ENCODE peak calls at places on chromosomes 16 and 17, in ten cellular contexts. N is heart right ventricle; F is mucosa of descending colon; T is effector memory CD4-positive, alpha-beta T cell; V is cardiac muscle cell; B is HCT116; H is tibial artery; I is right atrium auricular region; M is fibroblast of lung; E is esophagus muscularis mucosa. Q is an unnamed sample. For H3K4me1, the result is how much of the 10 kb centered on the place peaks cover.

GRCh38 chr16:56288019-56288418 is 96.7 kb downstream of the GNAO1 start:
- DNase-seq in N (no peak), F (no peak), T (no peak), V (no peak), B (no peak), H (no peak), I (no peak), M (no peak), E (no peak), Q (no peak)

GRCh38 chr17:19554393-19554792 is 20.7 kb downstream of the SLC47A1 start:
- DNase-seq in N (no peak), F (no peak), T (no peak), V (peak), B (no peak), H (no peak), I (peak), M (no peak), E (no peak), Q (no peak)

GRCh38 chr16:49158029-49158642 is 123.5 kb downstream of the CBLN1 start:
- DNase-seq in N (no peak), F (no peak), T (no peak), V (peak), B (peak), H (no peak), I (no peak), M (peak), E (no peak), Q (peak)

GRCh38 chr16:35011-35775 is 18.2 kb downstream of the POLR3K start:
- DNase-seq in N (no peak), F (no peak), T (no peak), V (no peak), B (no peak), H (no peak), I (no peak), M (no peak), E (no peak), Q (peak)

GRCh38 chr16:69799601-69800000 is 37.5 kb downstream of the WWP2 start:
- DNase-seq in N (no peak), F (no peak), T (no peak), V (no peak), B (no peak), H (no peak), I (no peak), M (peak), E (no peak), Q (no peak)

GRCh38 chr17:12927541-12928425 is 90.0 kb downstream of the ELAC2 start:
- DNase-seq in N (peak), F (no peak), T (no peak), V (no peak), B (no peak), H (no peak), I (no peak), M (no peak), E (peak), Q (peak)

GRCh38 chr16:397736-398332 is 835 bp downstream of the NME4 start:
- DNase-seq in N (peak), F (peak), T (no peak), V (peak), B (peak), H (peak), I (peak), M (peak), E (no peak), Q (peak)

GRCh38 chr16:59886021-59886420 is 1151.9 kb upstream of the GOT2 start:
- DNase-seq in N (no peak), F (no peak), T (no peak), V (no peak), B (no peak), H (no peak), I (peak), M (peak), E (no peak), Q (no peak)

GRCh38 chr17:1629647-1630310 is 1.1 kb upstream of the SLC43A2 start:
- DNase-seq in N (peak), F (peak), T (peak), V (peak), B (peak), H (peak), I (peak), M (no peak), E (no peak), Q (peak)

GRCh38 chr16:77564791-77565390 is 130.1 kb upstream of the ADAMTS18 start:
- DNase-seq in N (no peak), F (no peak), T (no peak), V (no peak), B (no peak), H (no peak), I (no peak), M (peak), E (no peak), Q (no peak)

GRCh38 chr17:38448208-38448776 is 20.0 kb downstream of the ARHGAP23 start:
- DNase-seq in N (no peak), F (no peak), T (no peak), V (no peak), B (no peak), H (no peak), I (no peak), M (peak), E (no peak), Q (no peak)
- H3K4me1 ChIP-seq in N (half or more), F (under half), T (under half), V (under half), B (half or more), H (half or more), I (half or more), M (under half), E (half or more), Q (under half)

GRCh38 chr17:47299239-47299910 is 24.4 kb upstream of the EFCAB13 start:
- DNase-seq in N (no peak), F (no peak), T (no peak), V (no peak), B (no peak), H (no peak), I (no peak), M (no peak), E (no peak), Q (no peak)

GRCh38 chr17:47301831-47302230 is 21.9 kb upstream of the EFCAB13 start:
- DNase-seq in N (no peak), F (no peak), T (no peak), V (no peak), B (no peak), H (no peak), I (no peak), M (no peak), E (no peak), Q (no peak)

GRCh38 chr17:47300718-47301117 is 23.0 kb upstream of the EFCAB13 start:
- DNase-seq in N (no peak), F (no peak), T (no peak), V (no peak), B (no peak), H (no peak), I (no peak), M (no peak), E (no peak), Q (no peak)

GRCh38 chr17:47298712-47299111 is 25.0 kb upstream of the EFCAB13 start:
- DNase-seq in N (no peak), F (no peak), T (no peak), V (no peak), B (no peak), H (no peak), I (no peak), M (no peak), E (no peak), Q (no peak)

DNA sequence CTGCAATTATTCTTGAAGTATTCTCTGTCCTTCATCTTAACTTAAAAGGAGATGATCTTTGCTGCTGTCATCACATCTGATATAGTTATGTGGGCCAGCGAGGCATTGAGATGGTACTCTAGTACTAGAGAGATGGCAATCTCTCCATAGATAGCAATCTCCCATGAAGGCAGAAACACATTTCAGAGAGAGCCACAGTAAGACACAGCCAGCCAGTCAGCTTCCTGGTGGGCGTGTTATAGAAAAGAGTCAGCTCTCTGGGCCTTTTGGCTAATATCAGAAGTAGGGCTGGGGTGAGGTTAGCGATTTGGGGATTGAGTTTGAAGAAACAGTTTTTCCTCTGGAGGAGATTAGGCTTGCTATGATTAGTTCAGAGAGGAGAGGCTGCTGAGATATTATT is 22.6 kb upstream of the EFCAB13 start:
- DNase-seq in N (no peak), F (no peak), T (no peak), V (no peak), B (no peak), H (no peak), I (no peak), M (no peak), E (no peak), Q (no peak)
- H3K4me1 ChIP-seq in N (under half), F (under half), T (under half), V (under half), B (under half), H (under half), I (under half), M (under half), E (under half), Q (under half)

GRCh38 chr16:89334988-89335802 is 117.7 kb downstream of the ZNF778 start:
- DNase-seq in N (no peak), F (peak), T (no peak), V (no peak), B (no peak), H (peak), I (no peak), M (no peak), E (no peak), Q (no peak)

GRCh38 chr16:89334461-89334860 is 117.0 kb downstream of the ZNF778 start:
- DNase-seq in N (no peak), F (peak), T (no peak), V (no peak), B (no peak), H (peak), I (no peak), M (no peak), E (no peak), Q (no peak)

GRCh38 chr16:89335803-89336485 is 118.4 kb downstream of the ZNF778 start:
- DNase-seq in N (no peak), F (peak), T (no peak), V (no peak), B (no peak), H (no peak), I (no peak), M (no peak), E (no peak), Q (peak)

GRCh38 chr16:89332248-89333245 is 115.0 kb downstream of the ZNF778 start:
- DNase-seq in N (no peak), F (peak), T (no peak), V (no peak), B (no peak), H (peak), I (no peak), M (no peak), E (no peak), Q (peak)

DNA sequence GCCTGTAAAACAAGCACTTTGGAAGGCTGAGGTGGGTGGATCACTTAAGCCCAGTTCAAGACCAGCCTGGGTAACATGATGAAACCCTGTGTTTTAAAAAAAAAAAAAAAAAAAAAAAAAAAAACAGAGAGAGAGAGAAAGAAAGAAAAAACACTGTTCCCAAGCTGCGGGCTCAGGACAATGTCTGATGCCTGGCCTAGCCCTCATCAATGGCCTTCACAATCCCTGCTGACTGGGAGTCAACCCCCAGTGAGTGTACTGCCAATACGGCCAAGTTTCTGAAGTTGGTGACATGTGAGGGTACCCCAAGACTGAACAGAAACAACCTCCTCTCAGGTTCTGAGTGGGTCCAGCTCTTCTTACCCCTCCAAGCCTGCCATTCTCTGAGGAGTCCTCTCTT is 116.5 kb downstream of the ZNF778 start:
- DNase-seq in N (no peak), F (no peak), T (no peak), V (no peak), B (no peak), H (peak), I (no peak), M (no peak), E (no peak), Q (no peak)
- H3K4me1 ChIP-seq in N (half or more), F (under half), T (under half), V (under half), B (half or more), H (half or more), I (half or more), M (under half), E (half or more), Q (half or more)

GRCh38 chr17:17919169-17920107 is 52.8 kb downstream of the TOM1L2 start:
- DNase-seq in N (peak), F (peak), T (peak), V (peak), B (peak), H (peak), I (peak), M (peak), E (peak), Q (peak)
- H3K4me1 ChIP-seq in N (half or more), F (under half), T (under half), V (under half), B (half or more), H (under half), I (half or more), M (under half), E (half or more), Q (under half)

DNA sequence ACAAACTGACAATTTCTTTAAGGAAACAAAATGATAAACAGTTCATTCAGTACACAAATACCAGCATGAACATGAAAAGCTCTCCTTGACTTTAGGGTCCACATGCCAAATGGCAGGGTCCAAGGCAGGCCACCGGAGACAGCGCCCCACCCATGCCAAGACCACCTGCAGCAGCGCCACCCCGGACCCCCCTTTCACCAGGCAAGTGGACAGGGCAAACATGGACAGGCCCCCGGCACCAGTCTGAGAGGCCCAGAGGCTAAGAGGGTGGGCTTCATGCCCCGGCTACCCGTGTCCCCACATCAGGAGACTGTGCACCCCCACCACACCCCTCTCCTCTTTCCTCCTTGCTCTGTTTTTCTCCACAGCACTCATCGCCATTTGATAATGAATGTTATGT is 14.7 kb upstream of the ASGR2 start:
- DNase-seq in N (no peak), F (no peak), T (no peak), V (no peak), B (no peak), H (no peak), I (no peak), M (no peak), E (no peak), Q (no peak)
- H3K4me1 ChIP-seq in N (under half), F (under half), T (under half), V (under half), B (under half), H (under half), I (under half), M (under half), E (under half), Q (under half)

DNA sequence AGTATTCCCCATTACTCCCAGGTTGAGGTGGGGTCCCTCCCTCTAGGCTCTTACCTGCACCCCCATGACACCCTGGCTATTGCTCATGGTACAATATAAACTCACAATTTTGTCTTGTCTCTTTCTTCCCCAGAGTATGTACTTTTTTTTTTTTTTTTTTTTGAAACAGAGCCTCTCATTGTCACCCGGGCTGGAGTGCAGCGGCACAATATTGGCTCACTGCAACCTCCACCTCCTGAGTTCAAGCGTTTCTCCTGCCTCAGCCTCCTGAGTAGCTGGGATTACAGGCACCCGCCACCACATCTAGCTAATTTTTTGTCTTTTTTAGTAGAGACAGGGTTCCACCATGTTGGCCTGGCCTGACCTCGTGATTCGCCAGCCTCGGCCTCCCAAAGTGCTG is 8.5 kb downstream of the KANSL1 start:
- DNase-seq in N (no peak), F (no peak), T (no peak), V (no peak), B (no peak), H (no peak), I (no peak), M (no peak), E (no peak), Q (no peak)
- H3K4me1 ChIP-seq in N (half or more), F (under half), T (half or more), V (under half), B (under half), H (half or more), I (half or more), M (under half), E (half or more), Q (half or more)

GRCh38 chr17:80927791-80928216 is 63.8 kb upstream of the CHMP6 start:
- DNase-seq in N (no peak), F (no peak), T (no peak), V (peak), B (no peak), H (peak), I (no peak), M (peak), E (no peak), Q (no peak)

GRCh38 chr17:80929449-80929848 is 62.2 kb upstream of the CHMP6 start:
- DNase-seq in N (no peak), F (no peak), T (no peak), V (no peak), B (no peak), H (peak), I (no peak), M (no peak), E (no peak), Q (no peak)

GRCh38 chr17:80926601-80927250 is 64.9 kb upstream of the CHMP6 start:
- DNase-seq in N (no peak), F (no peak), T (no peak), V (no peak), B (no peak), H (peak), I (no peak), M (no peak), E (no peak), Q (no peak)

GRCh38 chr17:80931421-80932265 is 60.0 kb upstream of the CHMP6 start:
- DNase-seq in N (no peak), F (no peak), T (no peak), V (peak), B (peak), H (peak), I (no peak), M (peak), E (no peak), Q (no peak)

DNA sequence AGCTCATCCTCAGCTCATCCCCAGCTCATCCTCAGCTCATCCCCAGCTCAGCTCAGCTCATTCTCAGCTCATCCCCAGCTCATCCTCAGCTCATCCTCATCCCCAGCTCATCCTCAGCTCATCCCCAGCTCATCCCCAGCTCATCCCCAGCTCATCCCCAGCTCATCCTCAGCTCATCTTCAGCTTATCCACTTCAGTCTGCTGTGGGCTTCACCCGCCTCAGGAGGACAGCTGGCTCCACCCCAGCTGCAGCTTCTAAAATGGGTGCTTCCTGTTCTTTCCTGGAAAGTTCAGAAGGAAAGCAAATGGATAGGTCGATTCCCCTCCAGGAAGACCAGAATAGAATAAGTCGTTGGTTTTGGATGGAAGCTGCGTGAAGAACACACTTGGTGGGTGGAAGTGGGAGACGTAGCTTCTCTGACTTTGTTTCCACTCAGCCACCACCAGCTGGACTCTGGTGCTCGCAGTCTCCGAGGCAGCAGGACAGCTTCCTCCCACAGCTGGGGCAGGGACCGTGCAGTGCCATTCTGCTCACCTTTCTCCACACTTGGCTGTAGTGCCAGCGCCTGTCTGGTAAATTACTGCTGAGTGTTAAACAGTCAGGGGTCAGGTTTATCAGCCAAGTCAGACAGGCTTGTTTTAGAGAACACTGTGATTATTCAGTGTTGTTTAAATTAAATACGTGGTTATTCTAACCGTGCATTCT is 61.2 kb upstream of the CHMP6 start:
- DNase-seq in N (no peak), F (no peak), T (no peak), V (no peak), B (no peak), H (peak), I (no peak), M (no peak), E (no peak), Q (no peak)
- H3K4me1 ChIP-seq in N (under half), F (under half), T (under half), V (under half), B (under half), H (under half), I (under half), M (under half), E (under half), Q (under half)

DNA sequence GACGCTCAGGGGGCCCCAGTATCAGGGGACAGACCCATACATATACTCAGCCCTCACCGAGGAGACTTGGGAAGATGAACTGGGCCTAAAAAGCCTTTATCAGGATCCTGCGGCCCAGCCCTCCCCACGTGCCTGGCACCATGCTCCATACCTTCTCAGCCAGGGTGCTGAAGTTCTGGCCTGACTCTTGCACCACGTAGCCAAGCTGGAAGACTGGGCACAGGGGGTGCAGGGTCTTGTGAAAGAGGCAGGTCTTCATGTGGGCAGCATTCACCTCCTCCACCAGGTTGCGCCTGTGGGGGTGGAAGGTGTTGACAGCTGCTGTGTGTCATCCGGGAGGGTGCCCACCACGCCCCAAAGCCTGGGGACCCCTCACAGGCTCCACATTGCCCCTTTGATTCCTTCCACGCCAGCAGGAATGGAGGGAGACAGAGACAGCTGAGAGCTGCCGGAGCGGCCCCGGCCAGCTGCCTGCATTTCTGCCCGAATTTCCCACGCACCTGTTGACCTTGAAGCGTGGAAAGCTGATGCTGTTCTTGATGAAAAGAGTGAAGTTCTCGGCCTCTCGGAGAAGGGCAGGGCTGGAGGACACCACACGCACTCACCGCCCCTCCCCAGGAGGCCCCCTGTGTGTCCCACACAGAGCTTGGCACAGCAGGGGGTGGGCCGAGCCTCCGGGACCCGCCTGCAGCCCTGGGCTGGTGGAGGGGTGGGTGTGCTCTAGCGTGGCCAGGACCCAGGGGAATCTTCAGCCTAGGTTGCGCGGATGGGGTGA is 10.4 kb upstream of the CAMKK1 start:
- DNase-seq in N (no peak), F (no peak), T (no peak), V (no peak), B (no peak), H (no peak), I (no peak), M (no peak), E (no peak), Q (no peak)
- H3K4me1 ChIP-seq in N (under half), F (under half), T (under half), V (under half), B (under half), H (under half), I (under half), M (under half), E (under half), Q (under half)

DNA sequence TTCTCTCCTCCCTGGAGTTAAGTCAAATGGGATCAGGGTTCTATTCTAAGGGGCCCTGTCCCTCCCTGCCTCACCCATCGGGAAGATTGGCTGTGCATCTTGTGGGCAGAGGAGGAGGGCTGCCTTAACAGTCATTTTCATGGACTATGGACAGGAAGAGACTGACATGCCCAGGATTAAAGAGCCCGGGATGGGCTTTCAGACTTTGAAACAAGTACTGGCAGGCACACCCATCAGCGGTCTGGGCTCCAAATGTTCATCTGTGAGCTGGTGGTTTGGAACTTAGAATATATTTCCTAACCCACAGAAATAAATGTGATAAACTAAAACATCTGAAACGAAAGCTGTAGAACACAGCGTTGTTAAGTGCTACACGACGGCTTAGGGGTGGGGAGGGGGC is 6.5 kb downstream of the SLC6A4 start:
- DNase-seq in N (no peak), F (no peak), T (no peak), V (no peak), B (no peak), H (no peak), I (no peak), M (no peak), E (no peak), Q (no peak)
- H3K4me1 ChIP-seq in N (under half), F (under half), T (under half), V (under half), B (under half), H (under half), I (under half), M (under half), E (under half), Q (under half)

Q was measured in OCI-LY7.